ENCODE peak calls at places on chromosomes 2 and 18, in seven cellular contexts. U is NK-92 treated with Interleukin-12 subunit alpha and Interleukin-12 subunit beta, amount 100 ng/mL, for 24 hours; G is brain microvascular endothelial cell; T is lower lobe of right lung; O is Caki2; I is 8988T; A is NCI-H1105. K is an unnamed sample.

GRCh38 chr2:74957886-74958276 is 562 bp upstream of the POLE4 start:
- DNase-seq in U (no peak), G (peak), T (no peak), O (no peak), I (no peak), A (no peak), K (no peak)

GRCh38 chr2:15752552-15753232 is 161.0 kb downstream of the DDX1 start:
- DNase-seq in U (no peak), G (no peak), T (no peak), O (no peak), I (no peak), A (no peak), K (no peak)

GRCh38 chr2:10547011-10547410 is 98.9 kb upstream of the ODC1 start:
- DNase-seq in U (no peak), G (peak), T (no peak), O (no peak), I (peak), A (no peak), K (no peak)

GRCh38 chr2:26567534-26567933 is 73.6 kb downstream of the CIB4 start:
- DNase-seq in U (no peak), G (no peak), T (no peak), O (no peak), I (no peak), A (no peak), K (peak)

GRCh38 chr18:48539406-48540328 is 836 bp downstream of the CTIF start:
- DNase-seq in U (no peak), G (peak), T (peak), O (peak), I (no peak), A (peak), K (no peak)

GRCh38 chr2:60976271-60976670 is 41.2 kb upstream of the PEX13 start:
- DNase-seq in U (no peak), G (no peak), T (no peak), O (no peak), I (no peak), A (no peak), K (no peak)

GRCh38 chr2:101983486-101983885 is 8.3 kb upstream of the IL1R2 start:
- DNase-seq in U (no peak), G (no peak), T (no peak), O (peak), I (no peak), A (no peak), K (no peak)

GRCh38 chr18:34633368-34633767 is 76.7 kb upstream of the DTNA start:
- DNase-seq in U (no peak), G (no peak), T (no peak), O (no peak), I (no peak), A (no peak), K (no peak)

GRCh38 chr2:88059979-88060906 is 4.7 kb upstream of the KRCC1 start:
- DNase-seq in U (no peak), G (peak), T (no peak), O (peak), I (peak), A (peak), K (no peak)

GRCh38 chr2:126880262-126880800 is 18.4 kb upstream of the TEX51 start:
- DNase-seq in U (no peak), G (no peak), T (no peak), O (no peak), I (no peak), A (no peak), K (no peak)

GRCh38 chr2:211035548-211036185 is 479.3 kb downstream of the CPS1 start:
- DNase-seq in U (no peak), G (peak), T (no peak), O (peak), I (no peak), A (no peak), K (no peak)

GRCh38 chr18:57759650-57760049 is 43.5 kb downstream of the ATP8B1 start:
- DNase-seq in U (no peak), G (peak), T (no peak), O (no peak), I (no peak), A (no peak), K (no peak)

GRCh38 chr18:54162431-54162830 is 62.0 kb downstream of the MBD2 start:
- DNase-seq in U (no peak), G (peak), T (no peak), O (no peak), I (no peak), A (no peak), K (no peak)

GRCh38 chr18:45248240-45248903 is 366.9 kb upstream of the SLC14A2 start:
- DNase-seq in U (no peak), G (peak), T (no peak), O (no peak), I (no peak), A (no peak), K (no peak)

K was measured in CD14-positive monocyte.